ENCODE peak calls at places on chromosomes 1 and 21, in seven cellular contexts. One of them, this sample, is unnamed.

GRCh38 chr1:84370831-84371394 is 27.4 kb upstream of the DNASE2B start:
- DNase-seq in EL: peak
- DNase-seq in GM20000: no peak
- DNase-seq in D341Med: no peak
- DNase-seq in G401: no peak
- DNase-seq in heart right ventricle: no peak
- DNase-seq in activated B cell treated with CpG ODN at 0.5 μM for 24 hours: no peak
- DNase-seq in this sample: no peak

GRCh38 chr1:33657833-33658232 is 185.4 kb downstream of the ZSCAN20 start:
- DNase-seq in EL: no peak
- DNase-seq in GM20000: no peak
- DNase-seq in D341Med: no peak
- DNase-seq in G401: no peak
- DNase-seq in heart right ventricle: no peak
- DNase-seq in activated B cell treated with CpG ODN at 0.5 μM for 24 hours: no peak
- DNase-seq in this sample: no peak

GRCh38 chr1:89810880-89811279 is 10.0 kb upstream of the LRRC8D start:
- DNase-seq in EL: no peak
- DNase-seq in GM20000: no peak
- DNase-seq in D341Med: no peak
- DNase-seq in G401: no peak
- DNase-seq in heart right ventricle: no peak
- DNase-seq in activated B cell treated with CpG ODN at 0.5 μM for 24 hours: no peak
- DNase-seq in this sample: no peak

GRCh38 chr1:156062189-156062588 is 1.2 kb downstream of the RAB25 start:
- DNase-seq in EL: no peak
- DNase-seq in GM20000: no peak
- DNase-seq in D341Med: no peak
- DNase-seq in G401: no peak
- DNase-seq in heart right ventricle: no peak
- DNase-seq in activated B cell treated with CpG ODN at 0.5 μM for 24 hours: no peak
- DNase-seq in this sample: peak

GRCh38 chr1:219587817-219588561 is 24.9 kb downstream of the ZC3H11B start:
- DNase-seq in EL: peak
- DNase-seq in GM20000: no peak
- DNase-seq in D341Med: no peak
- DNase-seq in G401: no peak
- DNase-seq in heart right ventricle: no peak
- DNase-seq in activated B cell treated with CpG ODN at 0.5 μM for 24 hours: no peak
- DNase-seq in this sample: no peak

GRCh38 chr1:3471356-3472087 is 17.1 kb downstream of the ARHGEF16 start:
- DNase-seq in EL: peak
- DNase-seq in GM20000: no peak
- DNase-seq in D341Med: no peak
- DNase-seq in G401: no peak
- DNase-seq in heart right ventricle: peak
- DNase-seq in activated B cell treated with CpG ODN at 0.5 μM for 24 hours: no peak
- DNase-seq in this sample: peak

GRCh38 chr1:8349961-8350360 is 32.0 kb downstream of the SLC45A1 start:
- DNase-seq in EL: no peak
- DNase-seq in GM20000: no peak
- DNase-seq in D341Med: no peak
- DNase-seq in G401: no peak
- DNase-seq in heart right ventricle: no peak
- DNase-seq in activated B cell treated with CpG ODN at 0.5 μM for 24 hours: no peak
- DNase-seq in this sample: no peak

GRCh38 chr1:66055092-66055491 is 262.4 kb downstream of the PDE4B start:
- DNase-seq in EL: no peak
- DNase-seq in GM20000: no peak
- DNase-seq in D341Med: no peak
- DNase-seq in G401: no peak
- DNase-seq in heart right ventricle: no peak
- DNase-seq in activated B cell treated with CpG ODN at 0.5 μM for 24 hours: no peak
- DNase-seq in this sample: no peak

GRCh38 chr1:245225709-245226464 is 71.1 kb downstream of the KIF26B start:
- DNase-seq in EL: no peak
- DNase-seq in GM20000: no peak
- DNase-seq in D341Med: no peak
- DNase-seq in G401: no peak
- DNase-seq in heart right ventricle: no peak
- DNase-seq in activated B cell treated with CpG ODN at 0.5 μM for 24 hours: no peak
- DNase-seq in this sample: no peak

GRCh38 chr1:168947039-168947438 is 159.5 kb upstream of the ATP1B1 start:
- DNase-seq in EL: no peak
- DNase-seq in GM20000: no peak
- DNase-seq in D341Med: no peak
- DNase-seq in G401: no peak
- DNase-seq in heart right ventricle: no peak
- DNase-seq in activated B cell treated with CpG ODN at 0.5 μM for 24 hours: no peak
- DNase-seq in this sample: no peak

GRCh38 chr1:239982762-239983161 is 108.9 kb upstream of the FMN2 start:
- DNase-seq in EL: no peak
- DNase-seq in GM20000: no peak
- DNase-seq in D341Med: no peak
- DNase-seq in G401: no peak
- DNase-seq in heart right ventricle: no peak
- DNase-seq in activated B cell treated with CpG ODN at 0.5 μM for 24 hours: no peak
- DNase-seq in this sample: no peak

GRCh38 chr1:29114654-29115053 is 9.0 kb downstream of the TMEM200B start:
- DNase-seq in EL: no peak
- DNase-seq in GM20000: no peak
- DNase-seq in D341Med: no peak
- DNase-seq in G401: no peak
- DNase-seq in heart right ventricle: no peak
- DNase-seq in activated B cell treated with CpG ODN at 0.5 μM for 24 hours: no peak
- DNase-seq in this sample: no peak

GRCh38 chr1:232273071-232273470 is 356.9 kb downstream of the SIPA1L2 start:
- DNase-seq in EL: no peak
- DNase-seq in GM20000: no peak
- DNase-seq in D341Med: no peak
- DNase-seq in G401: no peak
- DNase-seq in heart right ventricle: no peak
- DNase-seq in activated B cell treated with CpG ODN at 0.5 μM for 24 hours: no peak
- DNase-seq in this sample: no peak

GRCh38 chr1:58060548-58061170 is 485.9 kb downstream of the OMA1 start:
- DNase-seq in EL: no peak
- DNase-seq in GM20000: no peak
- DNase-seq in D341Med: no peak
- DNase-seq in G401: peak
- DNase-seq in heart right ventricle: no peak
- DNase-seq in activated B cell treated with CpG ODN at 0.5 μM for 24 hours: no peak
- DNase-seq in this sample: no peak

GRCh38 chr1:153705484-153705883 is 22.4 kb upstream of the INTS3 start:
- DNase-seq in EL: no peak
- DNase-seq in GM20000: no peak
- DNase-seq in D341Med: no peak
- DNase-seq in G401: no peak
- DNase-seq in heart right ventricle: no peak
- DNase-seq in activated B cell treated with CpG ODN at 0.5 μM for 24 hours: no peak
- DNase-seq in this sample: peak

GRCh38 chr1:114718661-114719423 is 2.3 kb upstream of the NRAS start:
- DNase-seq in EL: peak
- DNase-seq in GM20000: no peak
- DNase-seq in D341Med: no peak
- DNase-seq in G401: no peak
- DNase-seq in heart right ventricle: no peak
- DNase-seq in activated B cell treated with CpG ODN at 0.5 μM for 24 hours: no peak
- DNase-seq in this sample: no peak

GRCh38 chr1:93878889-93879586 is at the start of gene DNTTIP2:
- DNase-seq in EL: peak
- DNase-seq in GM20000: peak
- DNase-seq in D341Med: peak
- DNase-seq in G401: peak
- DNase-seq in heart right ventricle: peak
- DNase-seq in activated B cell treated with CpG ODN at 0.5 μM for 24 hours: peak
- DNase-seq in this sample: peak

GRCh38 chr1:153246825-153247224 is 12.7 kb upstream of the LORICRIN start:
- DNase-seq in EL: no peak
- DNase-seq in GM20000: no peak
- DNase-seq in D341Med: no peak
- DNase-seq in G401: no peak
- DNase-seq in heart right ventricle: no peak
- DNase-seq in activated B cell treated with CpG ODN at 0.5 μM for 24 hours: no peak
- DNase-seq in this sample: no peak

GRCh38 chr1:73040811-73041210 is 758.5 kb upstream of the NEGR1 start:
- DNase-seq in EL: no peak
- DNase-seq in GM20000: no peak
- DNase-seq in D341Med: no peak
- DNase-seq in G401: no peak
- DNase-seq in heart right ventricle: no peak
- DNase-seq in activated B cell treated with CpG ODN at 0.5 μM for 24 hours: no peak
- DNase-seq in this sample: no peak

GRCh38 chr1:30847358-30847972 is 61.1 kb downstream of the SDC3 start:
- DNase-seq in EL: peak
- DNase-seq in GM20000: no peak
- DNase-seq in D341Med: no peak
- DNase-seq in G401: peak
- DNase-seq in heart right ventricle: peak
- DNase-seq in activated B cell treated with CpG ODN at 0.5 μM for 24 hours: no peak
- DNase-seq in this sample: peak

GRCh38 chr1:236311040-236311439 is 29.3 kb upstream of the ERO1B start:
- DNase-seq in EL: no peak
- DNase-seq in GM20000: no peak
- DNase-seq in D341Med: no peak
- DNase-seq in G401: no peak
- DNase-seq in heart right ventricle: no peak
- DNase-seq in activated B cell treated with CpG ODN at 0.5 μM for 24 hours: no peak
- DNase-seq in this sample: no peak

GRCh38 chr21:39141502-39141901 is 41.7 kb downstream of the PSMG1 start:
- DNase-seq in EL: peak
- DNase-seq in GM20000: no peak
- DNase-seq in D341Med: no peak
- DNase-seq in G401: no peak
- DNase-seq in heart right ventricle: no peak
- DNase-seq in activated B cell treated with CpG ODN at 0.5 μM for 24 hours: no peak
- DNase-seq in this sample: no peak

GRCh38 chr1:4741876-4742423 is 87.5 kb downstream of the AJAP1 start:
- DNase-seq in EL: no peak
- DNase-seq in GM20000: no peak
- DNase-seq in D341Med: no peak
- DNase-seq in G401: no peak
- DNase-seq in heart right ventricle: no peak
- DNase-seq in activated B cell treated with CpG ODN at 0.5 μM for 24 hours: no peak
- DNase-seq in this sample: peak

GRCh38 chr1:187691439-187691838 is 862.7 kb downstream of the PLA2G4A start:
- DNase-seq in EL: peak
- DNase-seq in GM20000: no peak
- DNase-seq in D341Med: no peak
- DNase-seq in G401: no peak
- DNase-seq in heart right ventricle: no peak
- DNase-seq in activated B cell treated with CpG ODN at 0.5 μM for 24 hours: no peak
- DNase-seq in this sample: no peak

GRCh38 chr1:74343191-74343590 is 108.0 kb downstream of the TNNI3K start:
- DNase-seq in EL: no peak
- DNase-seq in GM20000: no peak
- DNase-seq in D341Med: peak
- DNase-seq in G401: no peak
- DNase-seq in heart right ventricle: peak
- DNase-seq in activated B cell treated with CpG ODN at 0.5 μM for 24 hours: no peak
- DNase-seq in this sample: no peak

GRCh38 chr1:40625476-40626382 is 39.8 kb downstream of the RIMS3 start:
- DNase-seq in EL: peak
- DNase-seq in GM20000: no peak
- DNase-seq in D341Med: no peak
- DNase-seq in G401: peak
- DNase-seq in heart right ventricle: no peak
- DNase-seq in activated B cell treated with CpG ODN at 0.5 μM for 24 hours: no peak
- DNase-seq in this sample: no peak